ENCODE peak calls at places on chromosome 22, in ten cellular contexts. P is CD8-positive, alpha-beta T cell; I is pancreas; A is H9; E is psoas muscle; C is ascending aorta; Z is HCT116; N is OCI-LY7; L is cardiac muscle cell; K is uterus. B is an unnamed sample. For H3K4me1, the result is how much of the 10 kb centered on the place peaks cover.

GRCh38 chr22:36565152-36565507 is 36.2 kb upstream of the EIF3D start:
- DNase-seq in P (no peak), I (no peak), A (no peak), E (no peak), C (no peak), Z (no peak), N (no peak), L (no peak), K (no peak), B (no peak)

GRCh38 chr22:30566125-30566524 is 8.3 kb downstream of the GAL3ST1 start:
- DNase-seq in P (no peak), I (no peak), A (no peak), E (no peak), C (no peak), Z (no peak), N (no peak), L (no peak), K (no peak), B (no peak)

GRCh38 chr22:44031111-44031963 is 7.2 kb downstream of the PARVB start:
- DNase-seq in P (no peak), I (no peak), A (no peak), E (no peak), C (no peak), Z (no peak), N (no peak), L (no peak), K (no peak), B (no peak)

GRCh38 chr22:23071163-23072034 is 1.1 kb downstream of the GNAZ start:
- DNase-seq in P (no peak), I (no peak), A (no peak), E (peak), C (no peak), Z (no peak), N (no peak), L (no peak), K (peak), B (no peak)

GRCh38 chr22:37496651-37497599 is 10.7 kb upstream of the MFNG start:
- DNase-seq in P (no peak), I (no peak), A (peak), E (no peak), C (no peak), Z (no peak), N (no peak), L (no peak), K (no peak), B (peak)

GRCh38 chr22:24423519-24424000 is 3.8 kb upstream of the ADORA2A start:
- DNase-seq in P (peak), I (no peak), A (peak), E (peak), C (no peak), Z (no peak), N (peak), L (peak), K (no peak), B (peak)

GRCh38 chr22:48517039-48518030 is 1310.3 kb downstream of the BRD1 start:
- DNase-seq in P (no peak), I (no peak), A (no peak), E (no peak), C (no peak), Z (no peak), N (no peak), L (no peak), K (no peak), B (peak)

GRCh38 chr22:19811211-19811621 is 43.5 kb downstream of the GNB1L start:
- DNase-seq in P (no peak), I (peak), A (no peak), E (no peak), C (peak), Z (no peak), N (no peak), L (no peak), K (no peak), B (peak)

GRCh38 chr22:27866136-27867091 is 52.6 kb downstream of the PITPNB start:
- DNase-seq in P (no peak), I (no peak), A (no peak), E (peak), C (no peak), Z (no peak), N (no peak), L (no peak), K (peak), B (no peak)

GRCh38 chr22:38505595-38506117 is 455 bp downstream of the DDX17 start:
- DNase-seq in P (peak), I (peak), A (no peak), E (peak), C (peak), Z (no peak), N (peak), L (peak), K (peak), B (no peak)

GRCh38 chr22:25477358-25477757 is 87.1 kb upstream of the GRK3 start:
- DNase-seq in P (no peak), I (no peak), A (no peak), E (no peak), C (no peak), Z (no peak), N (no peak), L (no peak), K (no peak), B (no peak)

GRCh38 chr22:20242393-20243175 is 25.5 kb downstream of the RTN4R start:
- DNase-seq in P (no peak), I (no peak), A (no peak), E (no peak), C (no peak), Z (no peak), N (no peak), L (no peak), K (no peak), B (no peak)

GRCh38 chr22:48960981-48961655 is 866.6 kb downstream of the BRD1 start:
- DNase-seq in P (no peak), I (no peak), A (peak), E (no peak), C (peak), Z (no peak), N (no peak), L (no peak), K (no peak), B (peak)

GRCh38 chr22:20022231-20023069 is 1.5 kb downstream of the TANGO2 start:
- DNase-seq in P (no peak), I (no peak), A (no peak), E (no peak), C (no peak), Z (no peak), N (no peak), L (no peak), K (no peak), B (no peak)

GRCh38 chr22:44587911-44588310 is 89.9 kb upstream of the RTL6 start:
- DNase-seq in P (no peak), I (no peak), A (no peak), E (no peak), C (no peak), Z (no peak), N (no peak), L (no peak), K (no peak), B (no peak)

GRCh38 chr22:31490496-31490925 is 869 bp upstream of the EIF4ENIF1 start:
- DNase-seq in P (peak), I (peak), A (peak), E (peak), C (peak), Z (peak), N (peak), L (peak), K (peak), B (peak)

GRCh38 chr22:27220349-27220748 is 563.0 kb downstream of the MIAT start:
- DNase-seq in P (no peak), I (no peak), A (no peak), E (peak), C (no peak), Z (no peak), N (no peak), L (no peak), K (no peak), B (no peak)

GRCh38 chr22:49884075-49884474 is 30.4 kb downstream of the ZBED4 start:
- DNase-seq in P (no peak), I (no peak), A (no peak), E (no peak), C (no peak), Z (no peak), N (no peak), L (no peak), K (no peak), B (no peak)

GRCh38 chr22:44147821-44148574 is 32.7 kb upstream of the PARVG start:
- DNase-seq in P (no peak), I (no peak), A (peak), E (no peak), C (no peak), Z (no peak), N (no peak), L (peak), K (no peak), B (peak)

GRCh38 chr22:39090426-39091064 is 6.5 kb upstream of the APOBEC3H start:
- DNase-seq in P (peak), I (no peak), A (no peak), E (peak), C (peak), Z (no peak), N (no peak), L (no peak), K (no peak), B (no peak)

GRCh38 chr22:18091916-18092526 is 14.2 kb downstream of the PEX26 start:
- DNase-seq in P (no peak), I (peak), A (no peak), E (peak), C (peak), Z (no peak), N (no peak), L (peak), K (peak), B (no peak)

GRCh38 chr22:37493979-37494378 is 7.8 kb upstream of the MFNG start:
- DNase-seq in P (no peak), I (no peak), A (no peak), E (no peak), C (no peak), Z (no peak), N (no peak), L (no peak), K (no peak), B (no peak)

GRCh38 chr22:30210235-30210831 is 36.2 kb downstream of the LIF start:
- DNase-seq in P (no peak), I (peak), A (peak), E (no peak), C (no peak), Z (peak), N (no peak), L (no peak), K (no peak), B (peak)

GRCh38 chr22:47090591-47091240 is 328.3 kb downstream of the TBC1D22A start:
- DNase-seq in P (peak), I (no peak), A (peak), E (no peak), C (no peak), Z (no peak), N (no peak), L (no peak), K (peak), B (peak)

GRCh38 chr22:25404556-25404922 is 159.9 kb upstream of the GRK3 start:
- DNase-seq in P (no peak), I (no peak), A (no peak), E (peak), C (no peak), Z (no peak), N (no peak), L (no peak), K (no peak), B (peak)

GRCh38 chr22:24436553-24436952 is 9.2 kb downstream of the ADORA2A start:
- DNase-seq in P (no peak), I (no peak), A (no peak), E (no peak), C (no peak), Z (no peak), N (peak), L (no peak), K (no peak), B (no peak)

GRCh38 chr22:19612866-19613572 is 88.8 kb upstream of the CLDN5 start:
- DNase-seq in P (no peak), I (no peak), A (no peak), E (no peak), C (no peak), Z (no peak), N (no peak), L (no peak), K (no peak), B (no peak)

GRCh38 chr22:30635273-30636225 is at the start of gene SLC35E4:
- DNase-seq in P (peak), I (peak), A (peak), E (peak), C (peak), Z (peak), N (peak), L (peak), K (peak), B (peak)

DNA sequence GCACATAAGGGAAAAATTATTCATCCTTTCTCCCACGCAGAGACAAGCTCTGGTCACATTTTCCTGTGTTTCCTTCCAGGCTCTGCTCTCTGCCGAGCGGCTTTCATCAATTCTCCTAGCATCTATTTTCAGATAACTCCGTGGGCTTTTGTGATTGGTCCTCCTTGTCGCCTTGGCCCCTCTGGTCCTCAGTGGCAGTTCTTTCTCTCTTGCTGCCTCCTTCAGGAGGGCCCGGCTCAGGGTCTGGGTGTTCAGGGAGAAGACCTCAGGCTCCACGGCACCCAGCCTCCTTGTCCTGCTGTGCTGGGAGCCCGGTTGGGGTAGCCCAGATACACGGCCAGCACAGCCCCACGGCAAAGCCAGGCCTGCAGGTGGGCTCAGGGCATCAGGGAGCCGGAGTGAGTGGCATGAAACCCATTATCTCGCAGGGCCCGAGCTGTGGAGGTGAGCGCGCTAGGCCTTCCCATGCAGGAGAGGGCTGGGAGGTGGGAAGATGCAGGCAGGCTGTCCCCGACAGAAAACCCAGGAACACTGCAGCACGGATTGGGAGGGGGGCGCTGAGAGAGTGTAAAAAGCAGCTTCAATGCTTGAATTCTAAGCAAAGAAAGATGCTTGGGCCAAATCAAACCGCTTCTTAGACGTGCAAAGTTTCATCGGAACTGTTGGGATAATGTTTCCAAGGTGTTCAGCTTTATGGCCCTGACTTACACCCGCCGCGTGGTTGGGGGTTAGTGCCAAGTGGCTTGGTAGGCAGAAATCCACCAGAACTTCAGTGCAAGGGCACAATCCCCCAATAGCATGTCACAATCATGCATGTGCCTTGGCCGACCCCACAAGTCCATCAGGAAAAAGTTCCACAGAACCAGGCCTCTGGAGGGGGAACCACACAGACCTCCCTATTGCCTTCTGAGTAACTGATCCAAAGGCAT is 81.9 kb upstream of the WNT7B start:
- DNase-seq in P (no peak), I (peak), A (peak), E (no peak), C (peak), Z (no peak), N (no peak), L (no peak), K (peak), B (peak)
- H3K4me1 ChIP-seq in P (under half), I (half or more), A (under half), E (half or more), C (under half), Z (under half), N (half or more), L (under half), K (under half), B (under half)

DNA sequence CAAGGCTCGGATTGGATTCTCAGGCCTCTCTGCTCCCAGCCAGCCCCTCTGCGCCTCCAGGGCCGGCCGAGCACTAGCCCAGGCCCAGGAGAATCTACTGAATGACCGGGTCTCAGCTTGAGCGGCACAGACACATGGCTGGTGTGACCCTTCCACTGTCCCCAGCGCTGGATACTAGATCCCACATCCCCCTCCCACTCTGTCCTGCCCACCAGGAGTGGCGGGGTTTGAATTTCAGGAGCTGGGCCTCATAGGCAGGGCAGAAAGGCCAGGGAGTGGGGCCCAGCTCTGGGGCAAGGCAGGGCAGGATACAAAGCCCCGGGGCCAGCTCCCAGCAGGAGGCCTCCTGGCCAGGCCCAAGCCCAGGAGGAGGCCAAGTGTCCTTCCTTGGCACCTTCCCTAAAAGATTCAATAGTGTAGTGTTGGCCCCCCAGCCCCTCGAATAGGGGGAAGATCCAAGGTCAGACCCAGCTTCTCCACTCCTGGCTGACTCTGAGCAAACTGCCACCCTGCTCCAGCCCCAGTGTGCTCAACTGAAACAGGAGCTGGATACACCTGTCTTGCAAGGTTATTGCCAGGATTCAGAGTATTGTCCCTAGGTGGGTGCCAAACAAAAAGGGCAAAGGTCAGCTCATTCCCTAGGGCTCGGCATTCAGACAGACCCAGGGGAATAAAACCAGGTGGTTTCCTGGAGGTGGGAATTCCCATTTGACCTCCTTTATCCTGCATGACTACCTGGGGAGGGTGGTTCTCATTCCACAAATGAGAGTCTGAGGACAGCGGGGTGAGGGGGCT is 22.5 kb upstream of the TCF20 start:
- DNase-seq in P (no peak), I (peak), A (no peak), E (no peak), C (no peak), Z (no peak), N (no peak), L (no peak), K (no peak), B (no peak)
- H3K27ac ChIP-seq in P (no peak), I (no peak), A (no peak), E (no peak), C (no peak), Z (no peak), N (peak), L (no peak), K (no peak), B (no peak)

GRCh38 chr22:34829485-34829884 is 236.5 kb upstream of the ISX start:
- DNase-seq in P (no peak), I (no peak), A (no peak), E (no peak), C (no peak), Z (no peak), N (no peak), L (no peak), K (no peak), B (no peak)
- TF ChIP-seq CTCF in P (no peak), I (no peak), A (no peak), E (no peak), C (no peak), Z (no peak), N (no peak), L (no peak), K (no peak), B (no peak)

DNA sequence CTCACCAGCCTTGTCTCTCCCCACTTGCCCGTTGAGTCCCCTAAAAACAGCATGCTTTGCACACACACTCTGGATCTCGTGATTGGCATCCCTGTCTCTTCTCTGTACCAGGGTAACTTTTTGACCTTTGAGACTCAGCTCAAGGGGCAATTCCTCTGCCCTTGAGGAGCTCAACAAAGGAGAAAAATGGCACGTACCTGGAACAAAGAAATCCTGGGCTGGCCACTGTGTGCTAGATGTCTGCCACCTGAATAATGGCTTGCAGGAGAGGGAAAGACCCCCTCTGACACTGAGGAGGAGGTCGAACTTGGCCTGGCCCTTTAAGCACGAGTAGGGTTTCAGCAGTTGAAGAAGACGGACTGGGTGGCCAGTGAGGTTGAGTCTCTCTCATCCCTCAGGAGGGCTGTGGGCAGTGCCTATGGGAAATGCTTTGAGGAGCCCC is 5.8 kb downstream of the UBE2L3 start:
- DNase-seq in P (no peak), I (no peak), A (no peak), E (no peak), C (no peak), Z (no peak), N (no peak), L (no peak), K (no peak), B (no peak)
- H3K4me1 ChIP-seq in P (half or more), I (half or more), A (under half), E (half or more), C (under half), Z (under half), N (under half), L (under half), K (under half), B (under half)

B was measured in endodermal cell.